ENCODE peak calls at places on chromosomes 4 and X, in seven cellular contexts. N is omental fat pad, X is kidney tubule cell, O is tibial artery, C is stomach, H is ovary, Q is H4. E is an unnamed sample.

GRCh38 chr4:119715490-119716445 is 87.2 kb upstream of the PDE5A start:
- DNase-seq in O (no peak), H (no peak), C (no peak), X (no peak), N (no peak), Q (no peak), E (no peak)

GRCh38 chrX:8971116-8971515 is 62.8 kb downstream of the FAM9B start:
- DNase-seq in X (peak; percentile 66), H (no peak), N (no peak), Q (peak; percentile 54), O (no peak), C (no peak), E (no peak)

GRCh38 chr4:99855677-99856076 is 38.5 kb downstream of the LAMTOR3 start:
- DNase-seq in C (no peak), X (no peak), O (no peak), Q (no peak), N (no peak), H (no peak), E (no peak)

GRCh38 chr4:108215055-108215454 is 46.3 kb upstream of the LEF1 start:
- DNase-seq in C (no peak), O (no peak), H (no peak), N (no peak), Q (no peak), X (peak; percentile 28), E (no peak)

GRCh38 chr4:89640620-89641366 is 196.2 kb downstream of the SNCA start:
- DNase-seq in H (peak; percentile 24), Q (no peak), C (no peak), X (peak; percentile 77), O (no peak), N (no peak), E (no peak)

GRCh38 chr4:136392576-136392975 is 1139.7 kb downstream of the PCDH18 start:
- DNase-seq in N (no peak), Q (no peak), O (no peak), C (no peak), X (peak; percentile 45), H (no peak), E (no peak)

GRCh38 chr4:183631577-183632198 is 27.3 kb downstream of the RWDD4 start:
- DNase-seq in Q (no peak), O (no peak), H (peak; percentile 74), X (no peak), N (no peak), C (no peak), E (no peak)

GRCh38 chrX:9311411-9312160 is 153.3 kb upstream of the TBL1X start:
- DNase-seq in C (no peak), Q (no peak), N (no peak), X (no peak), O (no peak), H (no peak), E (no peak)

GRCh38 chr4:75593393-75593792 is 36.9 kb downstream of the CDKL2 start:
- DNase-seq in O (no peak), N (no peak), C (no peak), Q (no peak), H (no peak), X (no peak), E (no peak)

GRCh38 chr4:60737858-60738257 is 462.3 kb upstream of the ADGRL3 start:
- DNase-seq in Q (no peak), X (no peak), O (no peak), C (no peak), N (no peak), H (no peak), E (no peak)

GRCh38 chr4:139085141-139085540 is 69.6 kb downstream of the NOCT start:
- DNase-seq in Q (peak; percentile 5), H (no peak), C (no peak), N (no peak), O (no peak), X (no peak), E (no peak)

GRCh38 chrX:97398030-97398551 is 514.4 kb downstream of the RPA4 start:
- DNase-seq in X (no peak), O (no peak), N (no peak), H (no peak), C (no peak), Q (peak; percentile 14), E (no peak)

GRCh38 chr4:16952462-16952871 is 54.0 kb upstream of the LDB2 start:
- DNase-seq in Q (no peak), H (no peak), N (no peak), C (no peak), O (no peak), X (no peak), E (no peak)

GRCh38 chr4:168384437-168385141 is 66.0 kb upstream of the DDX60 start:
- DNase-seq in X (peak; percentile 43), N (no peak), H (no peak), Q (no peak), C (peak; percentile 42), O (no peak), E (no peak)

GRCh38 chr4:128573781-128574508 is 235.6 kb upstream of the JADE1 start:
- DNase-seq in C (no peak), H (no peak), N (no peak), Q (no peak), O (no peak), X (peak; percentile 100), E (no peak)

GRCh38 chr4:156146581-156146980 is 192.9 kb upstream of the CTSO start:
- DNase-seq in Q (no peak), C (no peak), N (no peak), O (no peak), H (no peak), X (no peak), E (no peak)

GRCh38 chrX:117957128-117957527 is 159.5 kb downstream of the KLHL13 start:
- DNase-seq in X (peak; percentile 33), C (no peak), H (no peak), N (no peak), O (no peak), Q (no peak), E (no peak)

GRCh38 chr4:182880387-182881356 is 36.5 kb downstream of the DCTD start:
- DNase-seq in H (no peak), N (no peak), Q (peak; percentile 23), C (peak; percentile 65), O (no peak), X (no peak), E (no peak)

GRCh38 chrX:18290200-18290599 is 64.3 kb downstream of the SCML2 start:
- DNase-seq in O (no peak), Q (no peak), X (no peak), C (no peak), N (no peak), H (no peak), E (no peak)

GRCh38 chr4:112978691-112979472 is 70.6 kb upstream of the ANK2 start:
- DNase-seq in X (peak; percentile 65), H (no peak), N (no peak), C (no peak), Q (no peak), O (no peak), E (no peak)

GRCh38 chr4:155025762-155026457 is 182.5 kb upstream of the NPY2R start:
- DNase-seq in X (peak; percentile 51), N (no peak), H (no peak), Q (peak; percentile 16), O (no peak), C (peak; percentile 63), E (no peak)

GRCh38 chrX:139388234-139388633 is 142.3 kb upstream of the F9 start:
- DNase-seq in H (no peak), X (no peak), C (no peak), N (no peak), O (no peak), Q (no peak), E (no peak)

GRCh38 chrX:122582280-122582679 is 601.8 kb upstream of the GRIA3 start:
- DNase-seq in Q (no peak), N (no peak), X (peak; percentile 11), H (no peak), C (no peak), O (no peak), E (no peak)

GRCh38 chrX:43505759-43506158 is 150.3 kb upstream of the MAOA start:
- DNase-seq in O (no peak), H (no peak), C (no peak), X (peak; percentile 34), N (no peak), Q (no peak), E (no peak)

GRCh38 chrX:115894087-115894486 is 276.5 kb upstream of the AGTR2 start:
- DNase-seq in C (no peak), O (no peak), Q (no peak), N (no peak), X (peak; percentile 64), H (peak; percentile 29), E (no peak)

E was measured in T follicular helper cell.